ENCODE peak calls at places on chromosomes 6 and 20, in six cellular contexts. E is IMR-90, T is Peyer's patch, F is heart left ventricle, L is right lobe of liver, N is breast epithelium. C is an unnamed sample.

GRCh38 chr6:30889921-30890645 is 5.8 kb downstream of the DDR1 start:
- DNase-seq in E (no peak), T (peak; percentile 37), F (no peak), L (peak; percentile 45), N (no peak), C (peak; percentile 62)

GRCh38 chr20:11173936-11174335 is 500.1 kb upstream of the JAG1 start:
- DNase-seq in E (no peak), T (no peak), F (no peak), L (no peak), N (no peak), C (no peak)

GRCh38 chr6:40715501-40716403 is 128.6 kb upstream of the LRFN2 start:
- DNase-seq in E (no peak), T (no peak), F (no peak), L (no peak), N (no peak), C (no peak)

GRCh38 chr6:136784910-136785746 is 7.1 kb downstream of the MAP3K5 start:
- DNase-seq in E (no peak), T (peak; percentile 86), F (peak; percentile 68), L (peak; percentile 78), N (no peak), C (no peak)

GRCh38 chr6:6556738-6557503 is 31.6 kb upstream of the LY86 start:
- DNase-seq in E (peak; percentile 5), T (peak; percentile 60), F (peak; percentile 48), L (no peak), N (no peak), C (no peak)

GRCh38 chr6:99808992-99809391 is 185.0 kb downstream of the MCHR2 start:
- DNase-seq in E (no peak), T (no peak), F (no peak), L (no peak), N (no peak), C (no peak)

GRCh38 chr20:50753152-50753551 is 21.8 kb downstream of the PARD6B start:
- DNase-seq in E (no peak), T (no peak), F (no peak), L (no peak), N (no peak), C (no peak)

GRCh38 chr20:14470977-14471642 is 133.7 kb upstream of the FLRT3 start:
- DNase-seq in E (no peak), T (no peak), F (no peak), L (no peak), N (no peak), C (no peak)

GRCh38 chr20:62823688-62824475 is 7.0 kb downstream of the COL9A3 start:
- DNase-seq in E (no peak), T (no peak), F (no peak), L (no peak), N (no peak), C (no peak)

GRCh38 chr6:45532626-45533258 is 155.0 kb upstream of the SUPT3H start:
- DNase-seq in E (peak; percentile 68), T (no peak), F (no peak), L (no peak), N (no peak), C (no peak)

GRCh38 chr6:118168421-118168820 is 261.4 kb downstream of the SLC35F1 start:
- DNase-seq in E (no peak), T (no peak), F (no peak), L (no peak), N (no peak), C (no peak)

GRCh38 chr6:168102093-168102985 is 23.3 kb upstream of the FRMD1 start:
- DNase-seq in E (no peak), T (no peak), F (peak; percentile 9), L (peak; percentile 33), N (no peak), C (peak; percentile 31)

GRCh38 chr20:6566821-6567220 is 200.7 kb upstream of the BMP2 start:
- DNase-seq in E (peak; percentile 96), T (no peak), F (no peak), L (no peak), N (no peak), C (no peak)

GRCh38 chr6:140078552-140079126 is 704.2 kb upstream of the CITED2 start:
- DNase-seq in E (peak; percentile 92), T (no peak), F (no peak), L (no peak), N (no peak), C (no peak)

GRCh38 chr20:12414446-12415274 is 497.0 kb downstream of the BTBD3 start:
- DNase-seq in E (no peak), T (no peak), F (no peak), L (no peak), N (no peak), C (no peak)

GRCh38 chr6:35624341-35625070 is 64.2 kb downstream of the FKBP5 start:
- DNase-seq in E (peak; percentile 27), T (no peak), F (no peak), L (no peak), N (no peak), C (no peak)

GRCh38 chr6:160974304-160974771 is 17.2 kb upstream of the MAP3K4 start:
- DNase-seq in E (peak; percentile 97), T (peak; percentile 64), F (peak; percentile 78), L (no peak), N (no peak), C (no peak)

GRCh38 chr6:84193140-84193708 is 34.2 kb downstream of the CEP162 start:
- DNase-seq in E (peak; percentile 83), T (no peak), F (no peak), L (no peak), N (no peak), C (no peak)

GRCh38 chr6:28141500-28142329 is at the start of gene ZKSCAN8:
- DNase-seq in E (peak; percentile 86), T (peak; percentile 92), F (peak; percentile 84), L (peak; percentile 85), N (peak; percentile 62), C (peak; percentile 73)

GRCh38 chr6:50271266-50271665 is 221.5 kb upstream of the DEFB112 start:
- DNase-seq in E (no peak), T (no peak), F (no peak), L (no peak), N (no peak), C (no peak)

GRCh38 chr20:34256629-34257124 is 15.5 kb downstream of the ASIP start:
- DNase-seq in E (no peak), T (no peak), F (no peak), L (no peak), N (no peak), C (no peak)

GRCh38 chr6:41547799-41548097 is 1.6 kb downstream of the FOXP4 start:
- DNase-seq in E (no peak), T (no peak), F (no peak), L (no peak), N (no peak), C (no peak)

GRCh38 chr6:139940741-139941712 is 566.6 kb upstream of the CITED2 start:
- DNase-seq in E (peak; percentile 54), T (no peak), F (no peak), L (no peak), N (no peak), C (no peak)

GRCh38 chr6:82612475-82612874 is 248.9 kb downstream of the TPBG start:
- DNase-seq in E (no peak), T (no peak), F (no peak), L (no peak), N (no peak), C (no peak)

GRCh38 chr6:42599558-42599957 is 35.7 kb downstream of the UBR2 start:
- DNase-seq in E (no peak), T (no peak), F (no peak), L (no peak), N (no peak), C (no peak)

DNA sequence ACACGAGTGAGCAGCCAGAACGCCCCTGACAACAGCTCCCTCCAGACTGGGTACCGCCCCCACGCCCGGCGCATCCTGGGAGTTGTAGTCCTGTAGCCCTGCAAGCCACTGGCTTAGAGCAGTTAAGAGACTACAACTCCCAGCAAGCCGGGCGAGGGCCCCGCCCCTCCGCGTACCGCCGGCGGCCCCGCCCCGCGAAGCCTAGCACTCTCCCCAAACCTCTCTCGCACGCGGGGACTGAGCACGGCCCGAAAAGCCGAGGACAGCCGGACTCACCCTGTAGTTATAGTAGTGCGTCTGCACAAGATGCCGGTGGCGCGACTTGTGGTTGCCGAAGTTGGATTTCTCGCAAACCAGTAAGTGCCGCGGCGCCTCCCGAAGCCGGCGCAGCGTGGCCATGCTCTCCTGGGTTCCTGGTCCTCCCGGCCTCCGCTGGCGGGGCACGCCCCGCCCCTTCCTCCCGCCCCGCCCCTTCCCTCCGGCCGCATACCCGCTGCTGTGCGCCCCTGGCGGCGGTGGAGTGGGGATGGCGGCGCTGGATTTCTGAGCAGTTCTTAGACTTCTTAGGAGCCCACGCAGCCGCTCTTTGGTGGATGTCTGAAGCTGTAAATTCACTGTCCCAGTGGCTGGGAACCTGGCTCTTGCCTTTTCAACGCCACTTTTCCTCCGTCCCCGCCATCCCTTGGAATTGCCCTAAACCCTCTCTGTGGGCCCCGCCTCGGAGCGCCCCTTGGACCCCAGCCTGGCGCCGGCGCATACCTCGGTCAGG is at the start of gene RPP40:
- DNase-seq in E (peak; percentile 95), T (peak; percentile 99), F (peak; percentile 97), L (peak; percentile 97), N (peak; percentile 95), C (peak; percentile 93)
- TF ChIP-seq POLR2A in E (peak; percentile 38), T (no peak), F (no peak), L (peak; percentile 32), N (no peak), C (peak; percentile 45)

DNA sequence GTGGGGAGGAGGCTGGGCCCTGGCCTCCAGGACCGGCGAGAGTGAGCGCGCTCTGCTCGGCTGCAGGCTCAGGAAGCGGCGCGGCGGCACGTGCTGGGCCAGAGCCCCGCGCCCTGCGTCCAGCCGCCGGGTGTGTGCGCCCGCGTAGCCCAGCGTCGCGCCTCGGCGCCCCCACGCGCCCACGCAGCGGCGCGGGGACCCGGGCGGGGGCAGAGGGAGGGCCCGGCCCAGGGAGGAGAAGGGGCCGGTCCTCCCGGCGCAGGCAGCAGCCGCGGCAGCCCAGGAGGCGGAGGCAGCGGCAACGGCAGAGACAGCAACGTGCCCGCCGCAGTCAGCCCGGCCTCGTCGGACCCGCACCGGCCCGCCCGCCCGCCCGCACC is at the start of gene EYA2:
- DNase-seq in E (peak; percentile 25), T (no peak), F (no peak), L (no peak), N (no peak), C (peak; percentile 43)
- TF ChIP-seq POLR2A in E (no peak), T (no peak), F (no peak), L (no peak), N (no peak), C (no peak)

GRCh38 chr6:165987483-165988305 is 180.0 kb downstream of the TBXT start:
- DNase-seq in E (peak; percentile 98), T (peak; percentile 72), F (peak; percentile 88), L (no peak), N (no peak), C (no peak)
- TF ChIP-seq POLR2A in E (peak; percentile 56), T (no peak), F (no peak), L (no peak), N (no peak), C (no peak)

GRCh38 chr20:56799187-56799586 is 170.1 kb downstream of the TFAP2C start:
- DNase-seq in E (no peak), T (no peak), F (no peak), L (peak; percentile 75), N (no peak), C (no peak)
- TF ChIP-seq POLR2A in E (no peak), T (no peak), F (no peak), L (no peak), N (no peak), C (no peak)

C was measured in prostate gland.